ENCODE peak calls at places on chromosomes 6 and 20, in seven cellular contexts. C is CD4-positive, alpha-beta memory T cell; H is heart left ventricle; W is stomach; B is small intestine; D is neuronal stem cell; K is keratinocyte. N is an unnamed sample.
A peak's percentile ranks its signal among the peaks of the same experiment; 100 is the strongest.

GRCh38 chr20:50953821-50954220 is 4.5 kb downstream of the DPM1 start:
- DNase-seq in W (no peak), K (no peak), C (no peak), H (no peak), B (no peak), D (no peak), N (no peak)

GRCh38 chr6:11434565-11435326 is 102.8 kb upstream of the TMEM170B start:
- DNase-seq in H (no peak), D (no peak), B (peak; percentile 98), W (peak; percentile 42), K (no peak), C (no peak), N (peak; percentile 68)

GRCh38 chr6:133512410-133513016 is 271.4 kb downstream of the EYA4 start:
- DNase-seq in D (peak; percentile 64), H (no peak), B (peak; percentile 12), W (peak; percentile 50), K (no peak), C (peak; percentile 4), N (peak; percentile 65)

GRCh38 chr6:36285187-36285612 is 15.3 kb downstream of the PNPLA1 start:
- DNase-seq in B (no peak), W (no peak), C (no peak), K (no peak), H (no peak), D (peak; percentile 33), N (no peak)

GRCh38 chr6:126054258-126054702 is 67.9 kb downstream of the TRMT11 start:
- DNase-seq in C (no peak), K (no peak), W (no peak), B (no peak), D (no peak), H (no peak), N (peak; percentile 20)

GRCh38 chr6:101909376-101909775 is 515.9 kb downstream of the GRIK2 start:
- DNase-seq in C (no peak), B (no peak), K (no peak), H (no peak), W (no peak), D (no peak), N (no peak)

GRCh38 chr20:4956200-4956810 is 45.0 kb downstream of the SLC23A2 start:
- DNase-seq in H (no peak), K (no peak), W (no peak), B (peak; percentile 60), C (peak; percentile 60), D (peak; percentile 44), N (peak; percentile 72)

GRCh38 chr6:36302227-36302976 is 32.5 kb downstream of the PNPLA1 start:
- DNase-seq in C (peak; percentile 89), D (peak; percentile 88), K (peak; percentile 61), B (peak; percentile 94), H (peak; percentile 75), W (peak; percentile 94), N (peak; percentile 95)

GRCh38 chr6:3456395-3456767 is 469 bp downstream of the SLC22A23 start:
- DNase-seq in H (no peak), K (no peak), B (no peak), W (no peak), C (no peak), D (no peak), N (no peak)

GRCh38 chr6:119720160-119720559 is 370.6 kb upstream of the MAN1A1 start:
- DNase-seq in W (no peak), D (no peak), K (no peak), C (no peak), B (no peak), H (no peak), N (no peak)

GRCh38 chr6:134928151-134928917 is 21.6 kb downstream of the ALDH8A1 start:
- DNase-seq in B (no peak), W (no peak), H (no peak), C (no peak), D (no peak), K (no peak), N (no peak)

GRCh38 chr6:93894521-93894920 is 475.2 kb upstream of the EPHA7 start:
- DNase-seq in H (no peak), C (no peak), D (no peak), W (no peak), K (no peak), B (no peak), N (no peak)

GRCh38 chr6:122753688-122754056 is 25.8 kb upstream of the FABP7 start:
- DNase-seq in W (no peak), B (peak; percentile 18), C (no peak), H (no peak), K (no peak), D (no peak), N (no peak)
- H3K4me3 ChIP-seq in W (peak overlapping the region; percentile 20), B (no peak overlapping the region), C (no peak overlapping the region), H (peak overlapping the region; percentile 28), K (no peak overlapping the region), D (no peak overlapping the region), N (no peak overlapping the region)

GRCh38 chr6:150491796-150492142 is 107.9 kb upstream of the PLEKHG1 start:
- DNase-seq in H (no peak), W (no peak), D (no peak), C (no peak), K (no peak), B (no peak), N (no peak)

GRCh38 chr6:150494236-150494635 is 105.4 kb upstream of the PLEKHG1 start:
- DNase-seq in C (no peak), H (no peak), D (no peak), W (no peak), B (no peak), K (no peak), N (no peak)

GRCh38 chr6:150491131-150491795 is 108.4 kb upstream of the PLEKHG1 start:
- DNase-seq in C (peak; percentile 50), B (peak; percentile 62), W (no peak), K (peak; percentile 30), H (no peak), D (no peak), N (peak; percentile 26)

GRCh38 chr6:150492941-150493340 is 106.7 kb upstream of the PLEKHG1 start:
- DNase-seq in W (no peak), C (no peak), B (no peak), K (peak; percentile 50), D (no peak), H (no peak), N (no peak)

DNA sequence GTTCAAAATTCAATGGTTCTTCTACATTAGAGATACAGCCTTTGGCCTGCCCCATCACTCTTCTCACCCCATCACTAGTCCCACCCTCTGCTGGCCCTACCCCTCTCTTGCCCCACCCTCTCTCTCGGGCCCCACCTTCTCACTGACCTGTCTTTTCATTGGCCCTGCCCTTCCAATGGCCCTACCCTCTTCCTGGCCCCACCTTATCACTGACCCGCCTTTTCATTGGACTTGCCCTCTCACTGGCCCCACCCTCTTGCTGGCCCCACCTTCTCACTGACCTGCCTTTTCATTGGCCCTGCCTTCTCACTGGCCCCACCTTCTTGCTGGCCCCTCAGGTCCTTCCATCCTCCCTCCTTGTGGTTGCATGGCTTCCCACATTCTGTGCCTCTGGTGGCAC is 107.2 kb upstream of the PLEKHG1 start:
- DNase-seq in W (no peak), B (peak; percentile 22), D (no peak), H (no peak), C (no peak), K (peak; percentile 92), N (no peak)
- H3K4me3 ChIP-seq in W (no peak overlapping the region), B (no peak overlapping the region), D (no peak overlapping the region), H (no peak overlapping the region), C (no peak overlapping the region), K (peak overlapping the region; percentile 4), N (no peak overlapping the region)

GRCh38 chr20:408843-409696 is 971 bp downstream of the RBCK1 start:
- DNase-seq in W (no peak), D (no peak), H (no peak), B (peak; percentile 18), K (no peak), C (no peak), N (no peak)

GRCh38 chr20:407953-408842 is at the start of gene RBCK1:
- DNase-seq in K (no peak), W (peak; percentile 88), D (peak; percentile 75), B (peak; percentile 87), C (peak; percentile 92), H (peak; percentile 92), N (peak; percentile 92)

GRCh38 chr20:407097-407952 is 774 bp upstream of the RBCK1 start:
- DNase-seq in D (peak; percentile 70), K (no peak), B (peak; percentile 75), H (peak; percentile 88), W (peak; percentile 82), C (no peak), N (peak; percentile 90)

GRCh38 chr20:412081-412480 is 4.0 kb downstream of the RBCK1 start:
- DNase-seq in W (no peak), K (no peak), B (no peak), H (no peak), D (no peak), C (no peak), N (no peak)

DNA sequence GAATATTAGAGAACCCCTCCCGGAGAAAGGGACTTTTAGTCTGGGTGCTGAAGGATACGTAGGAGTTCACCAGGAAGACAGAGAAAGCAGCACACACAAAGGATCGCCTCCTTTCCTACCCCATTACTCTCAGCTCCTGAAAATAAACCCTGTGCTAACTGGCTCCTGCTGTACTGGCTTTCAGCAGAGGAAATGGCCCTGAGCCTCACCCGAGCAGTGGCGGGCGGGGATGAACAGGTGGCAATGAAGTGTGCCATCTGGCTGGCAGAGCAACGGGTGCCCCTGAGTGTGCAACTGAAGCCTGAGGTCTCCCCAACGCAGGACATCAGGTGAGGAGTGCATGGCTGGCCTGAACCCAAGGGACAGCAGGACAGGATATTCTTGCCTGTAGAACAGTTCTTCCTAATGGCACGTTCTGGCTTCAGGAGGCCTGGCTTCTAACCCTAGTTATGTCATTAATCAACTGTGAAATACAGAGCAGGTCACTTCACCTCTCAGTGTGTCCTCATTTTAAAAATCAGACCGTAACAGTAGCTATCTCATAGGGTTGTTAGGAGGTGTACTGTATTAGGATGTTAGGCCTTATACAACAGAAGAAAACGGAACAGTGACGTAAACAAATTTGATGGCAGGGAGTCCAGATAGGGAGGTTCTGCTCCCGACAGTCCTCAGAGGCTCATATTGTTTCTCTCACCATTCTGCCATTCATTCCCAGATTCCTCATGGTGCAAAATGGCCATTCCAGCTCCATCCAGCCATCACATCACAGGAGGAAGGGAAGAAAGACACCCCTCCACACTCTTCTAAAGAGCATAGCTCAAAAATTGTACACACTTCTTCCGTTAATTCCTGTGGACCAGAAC is 1.8 kb downstream of the RBCK1 start:
- DNase-seq in C (no peak), B (peak; percentile 37), K (no peak), W (no peak), D (no peak), H (no peak), N (no peak)
- H3K4me3 ChIP-seq in C (no peak overlapping the region), B (peak overlapping the region; percentile 94), K (peak overlapping the region; percentile 96), W (peak overlapping the region; percentile 86), D (peak overlapping the region; percentile 94), H (peak overlapping the region; percentile 100), N (no peak overlapping the region)

DNA sequence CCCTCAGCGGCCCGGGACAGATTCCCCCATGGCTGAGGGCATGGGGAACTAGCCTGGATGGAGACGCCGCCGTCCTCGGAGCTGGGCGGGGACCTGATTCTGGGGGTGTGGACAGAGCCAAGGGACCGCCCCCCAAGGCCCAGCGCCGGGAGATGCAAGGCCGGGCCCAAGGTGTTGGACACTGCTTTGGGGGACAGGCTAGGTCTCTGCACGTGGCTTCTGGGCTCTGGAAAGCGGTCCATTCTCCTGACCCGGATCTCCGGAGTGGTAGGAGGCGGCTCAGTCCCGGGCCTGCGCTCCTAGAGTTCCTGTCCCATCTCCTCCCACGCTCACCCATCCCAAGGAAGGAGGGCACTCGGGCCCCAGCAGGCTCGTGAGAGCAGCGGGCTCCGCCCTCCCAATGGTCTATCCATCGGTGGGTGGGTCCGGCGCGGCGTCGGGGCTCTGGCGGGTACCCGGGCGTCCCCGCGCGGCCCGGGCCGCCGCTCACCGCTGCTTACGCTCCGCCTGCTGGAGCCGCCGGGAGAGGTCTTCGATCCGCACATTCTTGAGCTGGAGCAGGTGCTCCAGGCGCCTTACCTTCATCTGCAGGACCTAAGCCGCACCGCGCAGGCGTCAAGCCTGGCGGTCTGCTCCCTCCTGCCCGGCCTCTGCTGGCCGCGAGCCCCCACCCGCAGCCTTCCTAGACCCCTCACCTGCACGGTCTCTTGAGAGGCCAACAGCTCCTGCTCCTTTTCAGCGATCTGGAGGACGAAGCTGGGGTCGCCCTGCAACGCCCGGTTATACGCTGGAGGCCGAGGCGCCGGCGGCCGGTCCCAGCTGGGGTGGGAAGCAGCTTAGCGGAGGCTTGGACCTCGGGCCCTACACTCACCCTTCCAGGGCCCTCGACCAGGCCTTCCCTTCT is 3.3 kb downstream of the SPEF1 start:
- DNase-seq in H (peak; percentile 89), D (peak; percentile 47), K (no peak), W (peak; percentile 62), C (no peak), B (peak; percentile 30), N (peak; percentile 69)
- H3K4me3 ChIP-seq in H (peak overlapping the region; percentile 61), D (peak overlapping the region; percentile 37), K (peak overlapping the region; percentile 48), W (peak overlapping the region; percentile 68), C (peak overlapping the region; percentile 42), B (peak overlapping the region; percentile 62), N (peak overlapping the region; percentile 17)